ENCODE peak calls at places on chromosomes 3 and 15, in five cellular contexts. K, P, V, W and N are unnamed samples.

GRCh38 chr3:156751461-156752025 is 74.6 kb upstream of the LEKR1 start:
- DNase-seq in P (no peak), V (no peak), W (no peak), K (peak), N (peak)

GRCh38 chr3:159443266-159443665 is 545.4 kb upstream of the IL12A start:
- DNase-seq in K (peak), P (no peak), V (no peak), W (no peak), N (no peak)

GRCh38 chr3:19149388-19149787 is 1.1 kb downstream of the KCNH8 start:
- DNase-seq in P (no peak), W (no peak), V (no peak), K (peak), N (no peak)

GRCh38 chr3:59660852-59661624 is 611.2 kb upstream of the CFAP20DC start:
- DNase-seq in W (no peak), V (no peak), P (no peak), K (no peak), N (no peak)

GRCh38 chr3:153172796-153173757 is 11.1 kb downstream of the RAP2B start:
- DNase-seq in K (no peak), P (no peak), V (no peak), W (no peak), N (no peak)

GRCh38 chr3:170331143-170331542 is 26.4 kb upstream of the SKIL start:
- DNase-seq in W (no peak), K (peak), V (no peak), P (no peak), N (no peak)

GRCh38 chr3:124995460-124995994 is 60.3 kb downstream of the HEG1 start:
- DNase-seq in V (no peak), P (peak), K (no peak), W (no peak), N (peak)

GRCh38 chr3:127998596-127998995 is 53.6 kb upstream of the SEC61A1 start:
- DNase-seq in K (no peak), W (no peak), P (no peak), V (no peak), N (no peak)

GRCh38 chr3:177429772-177430171 is 232.5 kb upstream of the TBL1XR1 start:
- DNase-seq in K (no peak), W (no peak), P (no peak), V (no peak), N (no peak)

GRCh38 chr3:107796786-107797185 is 274.0 kb downstream of the BBX start:
- DNase-seq in V (no peak), K (peak), P (no peak), W (no peak), N (no peak)

GRCh38 chr3:23209103-23209502 is 6.0 kb downstream of the UBE2E2 start:
- DNase-seq in K (no peak), W (no peak), P (no peak), V (no peak), N (no peak)

GRCh38 chr3:30331519-30331918 is 274.9 kb upstream of the TGFBR2 start:
- DNase-seq in W (no peak), V (no peak), K (no peak), P (no peak), N (no peak)

GRCh38 chr15:50854594-50855490 is 53.6 kb upstream of the AP4E1 start:
- DNase-seq in P (no peak), V (no peak), K (no peak), W (no peak), N (no peak)

GRCh38 chr3:133932009-133932408 is 36.3 kb upstream of the RAB6B start:
- DNase-seq in V (no peak), K (no peak), W (peak), P (no peak), N (no peak)

GRCh38 chr3:187046033-187046432 is 93.3 kb downstream of the RPL39L start:
- DNase-seq in V (no peak), W (no peak), P (no peak), K (no peak), N (no peak)

GRCh38 chr15:35963316-35963715 is 417.4 kb upstream of the DPH6 start:
- DNase-seq in W (no peak), K (no peak), P (no peak), V (no peak), N (no peak)

GRCh38 chr3:46923559-46924350 is 46.2 kb downstream of the PTH1R start:
- DNase-seq in V (peak), P (peak), W (peak), K (no peak), N (peak)

GRCh38 chr15:98956796-98957553 is 50.6 kb downstream of the PGPEP1L start:
- DNase-seq in P (no peak), V (no peak), W (peak), K (no peak), N (no peak)

GRCh38 chr3:13069495-13069894 is 3.7 kb downstream of the IQSEC1 start:
- DNase-seq in V (no peak), W (no peak), P (no peak), K (no peak), N (no peak)

GRCh38 chr3:157405457-157405856 is 31.2 kb upstream of the PTX3 start:
- DNase-seq in V (no peak), K (peak), P (no peak), W (no peak), N (no peak)

GRCh38 chr3:51819709-51820406 is 40.8 kb upstream of the IQCF6 start:
- DNase-seq in W (no peak), V (no peak), P (no peak), K (no peak), N (no peak)

GRCh38 chr15:71386448-71387236 is 271.4 kb downstream of the THSD4 start:
- DNase-seq in W (no peak), P (no peak), V (no peak), K (no peak), N (no peak)

GRCh38 chr3:143956858-143957257 is 14.8 kb upstream of the DIPK2A start:
- DNase-seq in P (no peak), K (peak), W (no peak), V (no peak), N (no peak)

GRCh38 chr3:47017504-47018268 is 38.2 kb downstream of the NBEAL2 start:
- DNase-seq in K (peak), P (no peak), V (no peak), W (no peak), N (no peak)

GRCh38 chr3:30004481-30004880 is 601.9 kb upstream of the TGFBR2 start:
- DNase-seq in V (no peak), W (no peak), P (no peak), K (no peak), N (no peak)

GRCh38 chr15:27481768-27482167 is 510.8 kb downstream of the GABRG3 start:
- DNase-seq in V (no peak), P (no peak), K (no peak), W (no peak), N (no peak)

GRCh38 chr3:173660645-173661299 is 263.2 kb downstream of the NLGN1 start:
- DNase-seq in V (no peak), W (no peak), K (peak), P (no peak), N (no peak)

GRCh38 chr3:184739594-184740505 is 28.0 kb upstream of the MAGEF1 start:
- DNase-seq in P (no peak), K (no peak), W (no peak), V (no peak), N (no peak)

GRCh38 chr3:186099178-186099577 is 9.7 kb downstream of the ETV5 start:
- DNase-seq in P (no peak), V (peak), K (peak), W (no peak), N (peak)

GRCh38 chr15:65006876-65007275 is 17.2 kb upstream of the SPG21 start:
- DNase-seq in P (no peak), W (no peak), K (no peak), V (no peak), N (no peak)

GRCh38 chr15:58555168-58556027 is 123.6 kb downstream of the LIPC start:
- DNase-seq in P (no peak), W (no peak), K (no peak), V (no peak), N (no peak)

GRCh38 chr15:58556541-58556940 is 124.8 kb downstream of the LIPC start:
- DNase-seq in P (no peak), V (no peak), K (no peak), W (no peak), N (no peak)

GRCh38 chr15:58553365-58553918 is 121.7 kb downstream of the LIPC start:
- DNase-seq in K (no peak), V (no peak), W (no peak), P (no peak), N (no peak)

GRCh38 chr15:58556028-58556361 is 124.2 kb downstream of the LIPC start:
- DNase-seq in W (no peak), V (no peak), K (no peak), P (no peak), N (no peak)

DNA sequence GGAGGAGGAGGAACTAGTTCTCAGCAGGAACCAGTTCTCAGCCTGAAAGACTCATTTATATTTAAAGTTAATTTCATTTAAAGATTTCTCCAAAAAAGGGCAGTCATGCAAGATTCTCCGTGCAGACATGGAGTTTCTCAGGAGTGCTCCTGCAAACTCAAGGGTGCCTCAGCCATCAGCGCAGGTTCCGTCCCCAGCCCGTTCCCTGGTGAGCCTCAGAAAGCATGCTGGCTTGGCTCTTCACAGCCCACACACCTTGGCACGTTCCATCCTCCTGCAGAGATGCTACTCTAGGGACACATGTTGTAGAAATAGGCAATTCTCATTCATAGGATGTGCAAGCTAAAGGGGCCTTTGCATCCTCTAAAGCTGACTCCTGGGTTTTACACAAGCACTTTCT is 123.0 kb downstream of the LIPC start:
- DNase-seq in K (no peak), V (no peak), W (no peak), P (no peak), N (no peak)
- TF ChIP-seq CTCF in K (no peak), V (no peak), W (no peak), P (no peak), N (no peak)

DNA sequence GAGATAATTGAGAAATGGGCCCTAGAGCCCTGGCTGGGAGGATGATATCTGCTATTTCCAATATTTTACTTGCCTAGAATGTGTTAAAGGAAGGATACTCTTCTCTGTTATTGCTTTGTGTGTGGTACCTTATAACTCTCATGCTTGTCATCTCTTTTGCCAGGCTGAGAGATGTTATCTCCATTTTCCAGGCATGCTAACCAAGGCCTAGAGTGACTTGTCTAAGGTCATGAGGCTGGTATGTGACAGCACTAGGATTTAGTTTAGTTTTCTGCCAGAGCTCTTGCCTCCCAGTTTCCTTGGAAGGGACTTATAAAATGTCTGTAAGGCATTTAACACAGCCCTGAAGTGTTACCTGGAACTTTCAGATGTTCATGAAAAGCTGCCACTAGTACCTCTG is 1.4 kb downstream of the CLK3 start:
- DNase-seq in K (peak), V (no peak), P (no peak), W (no peak), N (no peak)
- H3K27ac ChIP-seq in K (peak), V (peak), P (peak), W (peak), N (peak)

GRCh38 chr3:93867425-93867824 is 106.3 kb downstream of the PROS1 start:
- DNase-seq in K (no peak), P (no peak), V (no peak), W (no peak), N (no peak)
- TF ChIP-seq CTCF in K (no peak), P (no peak), V (no peak), W (no peak), N (no peak)

DNA sequence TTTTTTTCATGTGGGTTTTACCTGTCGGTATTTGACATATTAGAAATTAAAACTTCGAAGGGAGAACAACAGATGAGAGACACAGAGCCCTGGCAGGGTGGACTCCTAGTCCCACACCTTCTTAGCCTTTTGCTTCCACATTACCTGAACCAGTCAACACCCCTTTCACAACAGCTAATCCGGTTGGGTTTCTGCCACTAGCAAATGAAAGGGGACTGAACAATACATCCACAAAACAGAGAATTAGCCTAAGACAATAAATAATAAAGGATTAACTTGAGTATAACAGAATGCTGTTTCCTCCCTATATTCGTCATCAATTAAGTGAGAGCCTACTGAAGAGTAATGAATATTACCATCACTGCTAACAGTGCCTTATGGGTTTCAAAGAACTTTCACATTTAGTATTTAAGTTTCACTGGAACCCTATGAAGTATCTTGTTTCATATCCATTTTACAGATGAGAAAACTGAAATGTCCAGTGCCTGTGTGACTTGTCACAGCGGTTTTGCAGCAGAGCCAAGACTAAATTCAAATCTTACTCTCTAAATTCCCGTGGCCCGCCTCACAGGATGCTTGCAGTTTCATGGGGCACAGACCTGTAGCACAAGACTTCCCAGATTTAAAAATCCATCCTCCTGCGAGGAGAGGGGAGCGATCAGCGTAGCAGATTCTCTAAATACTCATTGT is 1.0 kb upstream of the RAB8B start:
- DNase-seq in W (no peak), P (no peak), K (no peak), V (no peak), N (no peak)
- H3K27ac ChIP-seq in W (peak), P (peak), K (peak), V (peak), N (peak)

GRCh38 chr3:10309736-10310135 is 11.2 kb downstream of the SEC13 start:
- DNase-seq in P (no peak), W (no peak), K (no peak), V (no peak), N (no peak)
- TF ChIP-seq CTCF in P (no peak), W (no peak), K (no peak), V (no peak), N (no peak)

GRCh38 chr15:76962337-76963013 is 30.9 kb downstream of the RCN2 start:
- DNase-seq in W (no peak), V (no peak), K (no peak), P (no peak), N (no peak)

GRCh38 chr15:76963596-76963995 is 31.3 kb upstream of the PSTPIP1 start:
- DNase-seq in K (no peak), W (no peak), V (no peak), P (no peak), N (no peak)

GRCh38 chr15:76968310-76968709 is 26.6 kb upstream of the PSTPIP1 start:
- DNase-seq in W (no peak), P (no peak), K (peak), V (no peak), N (no peak)

GRCh38 chr15:76964157-76964556 is 30.8 kb upstream of the PSTPIP1 start:
- DNase-seq in W (no peak), V (no peak), K (peak), P (no peak), N (no peak)

DNA sequence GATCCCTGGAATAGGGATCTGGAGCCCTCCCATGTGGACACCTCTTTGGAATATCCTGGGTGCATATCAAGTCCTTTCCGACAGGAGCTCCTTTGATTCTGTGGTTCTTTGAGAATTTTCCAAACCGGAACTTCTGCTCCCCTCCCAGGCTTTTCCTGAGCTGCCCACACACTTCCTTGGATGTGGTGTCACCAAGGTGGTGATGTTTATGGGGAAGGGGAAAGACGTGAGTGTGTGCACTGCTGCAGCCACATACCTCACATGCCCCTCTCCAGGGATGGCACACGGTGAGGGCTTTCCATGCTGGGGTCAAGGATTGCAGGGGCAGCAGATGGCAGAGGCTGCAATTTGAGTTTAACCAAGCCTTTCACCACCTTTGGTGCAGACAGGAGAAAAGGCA is 27.9 kb upstream of the PSTPIP1 start:
- DNase-seq in K (no peak), W (no peak), P (no peak), V (no peak), N (no peak)
- H3K27ac ChIP-seq in K (no peak), W (no peak), P (no peak), V (no peak), N (no peak)

DNA sequence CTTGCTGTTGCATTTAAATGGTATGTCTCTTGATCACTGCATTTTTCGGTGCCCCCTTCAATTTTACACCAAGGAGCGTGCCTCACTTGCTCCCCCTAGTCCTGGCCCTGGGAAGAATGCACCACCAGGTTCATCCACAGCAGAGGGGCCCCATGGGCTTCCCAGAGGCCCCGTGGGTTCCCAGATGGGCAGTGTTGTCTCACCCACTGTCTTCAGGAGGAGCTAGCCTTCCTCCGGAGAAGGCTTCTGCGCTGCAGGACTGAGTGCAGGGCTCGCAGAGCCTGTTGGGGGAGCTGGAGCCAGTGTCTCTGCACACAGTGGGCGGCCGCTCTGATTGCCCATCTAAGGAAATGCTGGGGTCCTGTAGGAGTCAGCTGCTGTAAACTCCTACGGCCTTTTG is 45.9 kb downstream of the POLR2M start:
- DNase-seq in K (no peak), W (no peak), P (no peak), V (no peak), N (no peak)
- TF ChIP-seq CTCF in K (peak), W (no peak), P (peak), V (peak), N (peak)